ENCODE peak calls at places on chromosomes 2 and 18, in nine cellular contexts. P is Panc1, T is RWPE2, Q is HCT116, H is DND-41, C is gastrocnemius medialis, A is HepG2, O is pancreas, V is K562. U is an unnamed sample.
A peak's percentile ranks its signal among the peaks of the same experiment; 100 is the strongest.

GRCh38 chr2:33214436-33214835 is 262.0 kb upstream of the RASGRP3 start:
- ATAC-seq in P (no peak), T (no peak), Q (no peak), H (no peak), C (no peak), A (no peak), O (peak; percentile 78), V (no peak), U (no peak)

GRCh38 chr2:69572640-69573039 is 70.9 kb downstream of the AAK1 start:
- ATAC-seq in P (no peak), T (no peak), Q (no peak), H (no peak), C (peak; percentile 38), A (no peak), O (peak; percentile 38), V (no peak), U (no peak)

GRCh38 chr2:42298996-42299754 is 61.8 kb downstream of the COX7A2L start:
- ATAC-seq in P (no peak), T (no peak), Q (no peak), H (no peak), C (no peak), A (peak; percentile 4), O (no peak), V (no peak), U (no peak)

GRCh38 chr2:233281553-233281952 is 26.1 kb upstream of the SAG start:
- ATAC-seq in P (no peak), T (no peak), Q (no peak), H (no peak), C (no peak), A (no peak), O (no peak), V (no peak), U (no peak)

GRCh38 chr2:8754056-8754790 is 72.4 kb downstream of the ID2 start:
- ATAC-seq in P (no peak), T (no peak), Q (no peak), H (no peak), C (no peak), A (no peak), O (peak; percentile 64), V (no peak), U (no peak)

GRCh38 chr2:106972782-106973181 is 86.8 kb upstream of the ST6GAL2 start:
- ATAC-seq in P (no peak), T (no peak), Q (no peak), H (no peak), C (no peak), A (no peak), O (no peak), V (no peak), U (no peak)

GRCh38 chr18:2606335-2606734 is 35.0 kb downstream of the NDC80 start:
- ATAC-seq in P (no peak), T (no peak), Q (no peak), H (no peak), C (no peak), A (no peak), O (no peak), V (no peak), U (no peak)

GRCh38 chr2:147639891-147640290 is 204.9 kb upstream of the ACVR2A start:
- ATAC-seq in P (no peak), T (no peak), Q (no peak), H (no peak), C (no peak), A (no peak), O (no peak), V (no peak), U (no peak)

GRCh38 chr2:150042844-150043503 is 444.5 kb downstream of the RND3 start:
- ATAC-seq in P (no peak), T (no peak), Q (no peak), H (no peak), C (no peak), A (no peak), O (no peak), V (no peak), U (no peak)

GRCh38 chr2:151275291-151275690 is 13.6 kb upstream of the RBM43 start:
- ATAC-seq in P (no peak), T (no peak), Q (no peak), H (no peak), C (no peak), A (no peak), O (no peak), V (no peak), U (no peak)

GRCh38 chr18:6207119-6207518 is 207.6 kb downstream of the L3MBTL4 start:
- ATAC-seq in P (no peak), T (no peak), Q (no peak), H (no peak), C (no peak), A (no peak), O (no peak), V (no peak), U (no peak)

GRCh38 chr2:73257425-73258125 is 23.5 kb downstream of the CCT7 start:
- ATAC-seq in P (no peak), T (no peak), Q (no peak), H (no peak), C (no peak), A (no peak), O (no peak), V (peak; percentile 13), U (no peak)

GRCh38 chr2:69704446-69704845 is 37.5 kb upstream of the ANXA4 start:
- ATAC-seq in P (no peak), T (peak; percentile 94), Q (no peak), H (no peak), C (no peak), A (no peak), O (no peak), V (no peak), U (no peak)

GRCh38 chr2:99139003-99139402 is 2.5 kb upstream of the C2orf15 start:
- ATAC-seq in P (no peak), T (no peak), Q (no peak), H (no peak), C (no peak), A (no peak), O (no peak), V (no peak), U (no peak)

GRCh38 chr2:216774180-216774579 is 78.8 kb upstream of the IGFBP5 start:
- ATAC-seq in P (no peak), T (no peak), Q (no peak), H (no peak), C (peak; percentile 5), A (no peak), O (no peak), V (no peak), U (no peak)

GRCh38 chr2:73852020-73852419 is 23.3 kb downstream of the STAMBP start:
- ATAC-seq in P (peak; percentile 80), T (peak; percentile 93), Q (peak; percentile 71), H (no peak), C (no peak), A (no peak), O (no peak), V (no peak), U (no peak)

GRCh38 chr2:210443527-210443926 is 33.0 kb downstream of the LANCL1 start:
- ATAC-seq in P (no peak), T (no peak), Q (no peak), H (no peak), C (no peak), A (no peak), O (no peak), V (no peak), U (no peak)

GRCh38 chr2:203786912-203787311 is 80.5 kb downstream of the CD28 start:
- ATAC-seq in P (no peak), T (no peak), Q (no peak), H (peak; percentile 59), C (peak; percentile 77), A (no peak), O (peak; percentile 60), V (no peak), U (peak; percentile 65)

GRCh38 chr2:111157798-111158197 is 37.1 kb downstream of the BCL2L11 start:
- ATAC-seq in P (no peak), T (no peak), Q (no peak), H (peak; percentile 54), C (no peak), A (no peak), O (no peak), V (no peak), U (no peak)
- H3K4me3 ChIP-seq in P (no peak overlapping the region), T (no peak overlapping the region), Q (no peak overlapping the region), H (no peak overlapping the region), C (no peak overlapping the region), A (no peak overlapping the region), O (no peak overlapping the region), V (no peak overlapping the region), U (no peak overlapping the region)

DNA sequence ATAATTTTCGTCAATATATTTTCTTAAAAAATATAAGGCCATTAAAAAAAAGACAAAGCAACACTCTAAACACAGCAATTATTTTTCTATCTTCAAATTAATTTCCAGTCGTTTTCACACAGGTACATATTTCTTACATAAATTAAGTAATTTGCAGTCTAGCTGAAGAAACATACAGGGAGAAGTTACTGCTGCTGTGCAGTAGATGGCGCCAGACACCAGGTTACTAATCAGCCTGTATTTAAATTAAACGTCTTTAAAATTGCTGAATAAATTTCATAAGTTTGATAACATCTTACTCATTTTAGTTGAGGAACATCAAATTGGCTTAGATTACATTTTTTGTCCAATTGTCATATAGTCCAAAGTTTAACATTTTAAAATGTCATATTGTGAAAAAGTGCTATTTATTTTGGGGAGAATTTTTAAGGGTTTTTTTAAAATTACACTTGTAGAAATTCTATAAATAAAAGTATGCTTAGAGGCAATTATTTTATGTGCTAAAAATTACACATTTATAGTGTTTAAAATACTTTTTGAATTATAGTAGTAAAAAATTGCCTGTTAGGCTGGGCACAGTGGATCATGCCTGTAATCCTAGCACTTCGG is 88.4 kb downstream of the PMAIP1 start:
- ATAC-seq in P (no peak), T (no peak), Q (peak; percentile 70), H (peak; percentile 64), C (no peak), A (no peak), O (peak; percentile 79), V (peak; percentile 52), U (no peak)
- TF ChIP-seq CTCF in P (peak; percentile 75), T (peak; percentile 97), Q (peak; percentile 90), H (peak; percentile 97), C (peak; percentile 38), A (peak; percentile 69), O (peak; percentile 74), V (peak; percentile 55), U (peak; percentile 87)

GRCh38 chr2:227433171-227433570 is 38.8 kb upstream of the AGFG1 start:
- ATAC-seq in P (no peak), T (no peak), Q (no peak), H (no peak), C (no peak), A (no peak), O (no peak), V (no peak), U (no peak)

GRCh38 chr2:227428731-227429285 is 41.1 kb upstream of the SCYGR1 start:
- ATAC-seq in P (no peak), T (no peak), Q (no peak), H (no peak), C (no peak), A (peak; percentile 80), O (no peak), V (no peak), U (no peak)

GRCh38 chr2:227436436-227436835 is 35.5 kb upstream of the AGFG1 start:
- ATAC-seq in P (no peak), T (no peak), Q (no peak), H (no peak), C (no peak), A (no peak), O (no peak), V (no peak), U (no peak)

GRCh38 chr2:227430644-227431043 is 41.3 kb upstream of the AGFG1 start:
- ATAC-seq in P (no peak), T (no peak), Q (no peak), H (no peak), C (no peak), A (peak; percentile 71), O (no peak), V (no peak), U (no peak)
- H3K4me3 ChIP-seq in P (no peak overlapping the region), T (no peak overlapping the region), Q (no peak overlapping the region), H (no peak overlapping the region), C (no peak overlapping the region), A (no peak overlapping the region), O (no peak overlapping the region), V (no peak overlapping the region), U (no peak overlapping the region)

GRCh38 chr2:128594953-128595677 is 276.4 kb upstream of the HS6ST1 start:
- ATAC-seq in P (no peak), T (no peak), Q (no peak), H (no peak), C (no peak), A (peak; percentile 97), O (peak; percentile 95), V (no peak), U (no peak)
- TF ChIP-seq CTCF in P (no peak), T (no peak), Q (no peak), H (no peak), C (no peak), A (peak; percentile 79), O (no peak), V (no peak), U (no peak)